ENCODE peak calls at places on chromosomes 2 and 18, in seven cellular contexts. K is HCT116, G is SK-N-SH, I is HepG2, Y is GM12878, U is K562, Z is H1. F is an unnamed sample. For H3K4me1, the result is how much of the 10 kb centered on the place peaks cover.

GRCh38 chr2:9279426-9279825 is 72.8 kb downstream of the ASAP2 start:
- DNase-seq in Y (no peak), K (no peak), Z (no peak), U (no peak), G (no peak), I (no peak), F (no peak)

GRCh38 chr2:110153416-110153815 is 37.8 kb upstream of the MALL start:
- DNase-seq in K (no peak), I (no peak), G (no peak), Z (no peak), U (no peak), Y (no peak), F (no peak)

GRCh38 chr18:10487161-10487560 is 32.7 kb downstream of the APCDD1 start:
- DNase-seq in I (no peak), Y (no peak), Z (no peak), U (no peak), G (no peak), K (no peak), F (no peak)

GRCh38 chr2:164351536-164351935 is 269.7 kb downstream of the GRB14 start:
- DNase-seq in U (no peak), G (no peak), K (no peak), I (no peak), Z (no peak), Y (no peak), F (no peak)

GRCh38 chr2:148876190-148876588 is 1.2 kb downstream of the KIF5C start:
- DNase-seq in I (no peak), G (peak), U (no peak), Z (peak), K (no peak), Y (no peak), F (peak)

GRCh38 chr2:20928617-20929016 is 105.7 kb upstream of the LDAH start:
- DNase-seq in I (no peak), G (no peak), Y (no peak), U (no peak), Z (no peak), K (no peak), F (no peak)

GRCh38 chr2:95013726-95014125 is 11.8 kb upstream of the MAL start:
- DNase-seq in I (no peak), K (no peak), U (no peak), G (no peak), Y (no peak), Z (no peak), F (no peak)

GRCh38 chr18:40006553-40007073 is 1948.4 kb upstream of the PIK3C3 start:
- DNase-seq in Z (no peak), I (no peak), G (no peak), K (no peak), Y (no peak), U (no peak), F (no peak)

GRCh38 chr2:3823748-3824147 is 120.4 kb downstream of the DCDC2C start:
- DNase-seq in I (no peak), Y (no peak), K (no peak), U (no peak), G (no peak), Z (no peak), F (no peak)

GRCh38 chr18:62751341-62751821 is 36.0 kb downstream of the PHLPP1 start:
- DNase-seq in Z (no peak), U (no peak), K (no peak), I (no peak), G (no peak), Y (no peak), F (peak)

GRCh38 chr2:101133492-101134101 is 17.6 kb downstream of the TBC1D8 start:
- DNase-seq in K (no peak), I (no peak), Y (no peak), Z (no peak), G (no peak), U (no peak), F (no peak)

GRCh38 chr2:235675678-235676535 is 182.1 kb downstream of the AGAP1 start:
- DNase-seq in G (no peak), K (no peak), Z (no peak), I (peak), Y (no peak), U (no peak), F (no peak)

GRCh38 chr2:46032996-46033395 is 264.2 kb upstream of the EPAS1 start:
- DNase-seq in Y (no peak), K (no peak), G (no peak), U (no peak), I (peak), Z (no peak), F (no peak)

GRCh38 chr2:240885980-240886565 is 9.9 kb downstream of the MAB21L4 start:
- DNase-seq in K (no peak), I (no peak), Z (no peak), G (no peak), U (no peak), Y (no peak), F (no peak)

GRCh38 chr2:233658610-233659009 is 13.1 kb upstream of the UGT1A9 start:
- DNase-seq in Y (no peak), I (no peak), G (no peak), U (no peak), Z (no peak), K (no peak), F (no peak)

GRCh38 chr2:205511221-205511620 is 171.1 kb upstream of the NRP2 start:
- DNase-seq in Z (no peak), Y (no peak), K (no peak), U (no peak), G (no peak), I (no peak), F (no peak)

GRCh38 chr2:185567940-185568339 is 170.7 kb upstream of the FSIP2 start:
- DNase-seq in U (no peak), Z (no peak), G (no peak), K (no peak), I (no peak), Y (no peak), F (no peak)

GRCh38 chr18:76395609-76396008 is 99.4 kb downstream of the ZNF516 start:
- DNase-seq in G (no peak), U (no peak), Y (no peak), K (no peak), Z (no peak), I (no peak), F (no peak)

GRCh38 chr2:146734042-146734715 is 1110.7 kb upstream of the ACVR2A start:
- DNase-seq in Y (peak), K (peak), U (peak), Z (no peak), G (peak), I (peak), F (peak)
- H3K9ac ChIP-seq in Y (no peak), K (no peak), U (no peak), Z (no peak), G (no peak), I (no peak), F (no peak)

GRCh38 chr2:225074366-225074765 is 32.1 kb upstream of the DOCK10 start:
- DNase-seq in G (no peak), Z (no peak), Y (no peak), U (no peak), I (no peak), K (no peak), F (no peak)
- TF ChIP-seq YY1 in G (no peak), Z (no peak), Y (no peak), U (no peak), I (no peak), K (no peak), F (no peak)

GRCh38 chr2:152071518-152071917 is 27.3 kb downstream of the CACNB4 start:
- DNase-seq in Y (no peak), Z (no peak), I (no peak), U (no peak), G (no peak), K (no peak), F (no peak)
- H3K4me1 ChIP-seq in Y (under half), Z (under half), I (under half), U (under half), G (under half), K (under half), F (under half)

GRCh38 chr2:144522741-144523605 is 3.1 kb upstream of the ZEB2 start:
- DNase-seq in K (no peak), Y (no peak), I (no peak), G (peak), Z (peak), U (no peak), F (no peak)
- H3K9ac ChIP-seq in K (no peak), Y (no peak), I (no peak), G (peak), Z (no peak), U (peak), F (peak)

GRCh38 chr2:23767871-23768611 is 158.9 kb downstream of the ATAD2B start:
- DNase-seq in Y (no peak), I (no peak), K (no peak), G (no peak), U (no peak), Z (no peak), F (no peak)
- TF ChIP-seq YY1 in Y (no peak), I (no peak), K (no peak), G (no peak), U (no peak), Z (no peak), F (no peak)

GRCh38 chr2:174356347-174356746 is 21.6 kb downstream of the SP9 start:
- DNase-seq in Z (no peak), Y (no peak), G (no peak), K (no peak), U (no peak), I (no peak), F (no peak)
- H3K4me1 ChIP-seq in Z (under half), Y (under half), G (under half), K (under half), U (under half), I (under half), F (under half)

DNA sequence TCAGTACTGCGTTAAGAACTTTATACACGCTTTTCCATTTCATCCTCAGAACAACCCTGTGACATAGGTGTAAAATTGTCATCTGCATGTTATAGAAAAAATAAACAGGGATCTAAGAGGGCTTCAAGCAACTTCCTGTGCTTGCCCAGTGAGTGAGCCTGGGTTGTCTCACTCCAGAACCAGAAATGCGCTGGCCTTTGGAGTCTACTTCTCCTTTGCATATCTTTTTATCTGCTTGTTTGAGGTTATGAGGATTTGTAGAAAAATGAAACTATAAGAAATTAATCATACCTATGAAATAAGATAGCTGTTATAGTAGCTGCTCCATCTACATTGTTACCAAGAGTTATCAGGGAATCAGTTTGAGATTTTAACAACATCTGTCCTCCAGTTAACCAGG is 55.3 kb upstream of the CABYR start:
- DNase-seq in I (no peak), K (no peak), U (no peak), G (no peak), Y (no peak), Z (no peak), F (no peak)
- H3K9ac ChIP-seq in I (no peak), K (no peak), U (no peak), G (no peak), Y (no peak), Z (no peak), F (no peak)

GRCh38 chr2:59027320-59027719 is 786.2 kb upstream of the FANCL start:
- DNase-seq in Y (no peak), I (no peak), U (no peak), K (no peak), Z (no peak), G (no peak), F (no peak)

GRCh38 chr2:59034791-59035190 is 793.7 kb upstream of the FANCL start:
- DNase-seq in G (no peak), Z (no peak), K (no peak), U (no peak), Y (no peak), I (no peak), F (no peak)

GRCh38 chr2:59029058-59029457 is 787.9 kb upstream of the FANCL start:
- DNase-seq in Y (no peak), U (no peak), Z (no peak), I (no peak), K (no peak), G (no peak), F (no peak)

GRCh38 chr2:59032469-59032868 is 791.3 kb upstream of the FANCL start:
- DNase-seq in G (no peak), U (no peak), K (no peak), Z (no peak), Y (no peak), I (no peak), F (no peak)
- TF ChIP-seq YY1 in G (no peak), U (no peak), K (no peak), Z (no peak), Y (no peak), I (no peak), F (no peak)

DNA sequence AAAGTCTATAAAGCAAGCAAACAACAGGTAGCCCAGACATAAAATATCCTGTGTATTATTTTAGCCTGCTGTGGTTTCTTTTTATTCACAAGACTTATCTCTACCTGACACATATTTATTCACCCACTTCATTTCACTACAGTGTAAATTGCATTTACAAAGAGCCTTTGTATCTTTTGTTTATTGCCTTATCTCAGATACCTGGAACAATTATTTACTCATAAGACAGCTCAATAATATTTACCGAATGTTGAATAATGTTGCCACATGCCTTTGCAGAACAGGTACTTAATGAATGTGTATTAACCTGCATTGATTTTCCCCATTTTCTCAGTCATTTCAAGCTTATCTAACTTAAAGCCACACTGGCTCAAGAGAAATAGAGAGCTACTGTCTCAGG is 603.6 kb downstream of the FBXO15 start:
- DNase-seq in Z (no peak), U (no peak), G (no peak), I (no peak), K (no peak), Y (no peak), F (no peak)
- H3K4me1 ChIP-seq in Z (under half), U (under half), G (under half), I (under half), K (under half), Y (under half), F (under half)

GRCh38 chr18:49362431-49362830 is 98.0 kb downstream of the DYM start:
- DNase-seq in I (no peak), K (no peak), Z (no peak), Y (no peak), G (no peak), U (no peak), F (peak)

GRCh38 chr18:49360582-49360981 is 99.9 kb downstream of the DYM start:
- DNase-seq in G (no peak), I (no peak), Y (peak), K (no peak), U (no peak), Z (no peak), F (no peak)

GRCh38 chr18:49355028-49355427 is 105.4 kb downstream of the DYM start:
- DNase-seq in Z (no peak), Y (no peak), K (no peak), U (no peak), G (no peak), I (no peak), F (no peak)

GRCh38 chr18:49364821-49365220 is 95.6 kb downstream of the DYM start:
- DNase-seq in Y (no peak), G (no peak), U (no peak), K (no peak), Z (no peak), I (no peak), F (no peak)

GRCh38 chr18:49359732-49360444 is 100.6 kb downstream of the DYM start:
- DNase-seq in Z (no peak), G (no peak), K (no peak), I (no peak), U (no peak), Y (peak), F (no peak)
- H3K9ac ChIP-seq in Z (no peak), G (no peak), K (no peak), I (no peak), U (no peak), Y (no peak), F (no peak)